ENCODE peak calls at places on chromosomes 13 and 19, in ten cellular contexts. G, P, I, Y, N, O, T, K, V and W are unnamed samples.

GRCh38 chr13:35208587-35208986 is 266.5 kb downstream of the NBEA start:
- DNase-seq in Y (no peak), V (no peak), G (no peak), O (no peak), I (no peak), P (peak), N (no peak), T (no peak), K (no peak), W (no peak)

GRCh38 chr19:28966737-28967401 is 246.1 kb downstream of the UQCRFS1 start:
- DNase-seq in P (peak), O (no peak), Y (no peak), G (no peak), V (no peak), N (no peak), I (peak), T (no peak), K (no peak), W (no peak)

GRCh38 chr19:37813340-37813739 is 34.0 kb upstream of the ZNF573 start:
- DNase-seq in V (no peak), O (no peak), N (no peak), G (no peak), I (no peak), K (no peak), Y (no peak), P (no peak), T (no peak), W (no peak)

GRCh38 chr13:47420012-47420411 is 523.2 kb upstream of the HTR2A start:
- DNase-seq in G (no peak), O (no peak), Y (no peak), N (no peak), T (no peak), V (no peak), P (no peak), K (no peak), I (no peak), W (no peak)

GRCh38 chr13:48896312-48896711 is 79.4 kb upstream of the FNDC3A start:
- DNase-seq in N (no peak), P (peak), O (no peak), Y (no peak), V (no peak), I (no peak), T (no peak), K (no peak), G (no peak), W (no peak)

GRCh38 chr13:26280295-26280694 is 26.4 kb downstream of the CDK8 start:
- DNase-seq in I (no peak), P (peak), G (no peak), K (no peak), O (no peak), V (no peak), T (no peak), N (no peak), Y (no peak), W (no peak)

GRCh38 chr19:19475845-19476828 is 39.2 kb downstream of the TSSK6 start:
- DNase-seq in P (no peak), O (no peak), N (no peak), G (no peak), K (no peak), I (no peak), T (no peak), V (no peak), Y (no peak), W (peak)

GRCh38 chr19:30236006-30236405 is 136.2 kb upstream of the ZNF536 start:
- DNase-seq in V (no peak), P (no peak), T (no peak), K (no peak), I (no peak), N (no peak), Y (no peak), O (no peak), G (no peak), W (no peak)